ENCODE peak calls at places on chromosome 18, in five cellular contexts. D is fibroblast of lung, U is NCI-H460, N is esophagus squamous epithelium, A is EL. V is an unnamed sample.

GRCh38 chr18:62347091-62347506 is 22.0 kb downstream of the TNFRSF11A start:
- DNase-seq in D (no peak), N (no peak), U (no peak), A (no peak), V (no peak)

GRCh38 chr18:3380384-3380961 is 69.5 kb upstream of the TGIF1 start:
- DNase-seq in A (peak; percentile 47), U (peak; percentile 43), N (no peak), D (peak; percentile 85), V (no peak)

GRCh38 chr18:74124642-74125041 is 23.0 kb downstream of the FBXO15 start:
- DNase-seq in N (no peak), U (no peak), D (no peak), A (no peak), V (no peak)

GRCh38 chr18:35479911-35480586 is 17.7 kb downstream of the INO80C start:
- DNase-seq in N (no peak), U (no peak), D (no peak), A (no peak), V (no peak)

GRCh38 chr18:46731316-46731715 is 25.5 kb downstream of the ST8SIA5 start:
- DNase-seq in U (no peak), D (no peak), A (no peak), N (no peak), V (no peak)

GRCh38 chr18:47758000-47758399 is 172.5 kb downstream of the SMAD2 start:
- DNase-seq in A (no peak), D (no peak), U (no peak), N (no peak), V (no peak)

GRCh38 chr18:74278058-74278457 is 13.7 kb downstream of the CYB5A start:
- DNase-seq in A (no peak), N (no peak), U (no peak), D (no peak), V (no peak)

GRCh38 chr18:4284528-4284927 is 170.6 kb downstream of the DLGAP1 start:
- DNase-seq in N (no peak), U (no peak), D (no peak), A (no peak), V (no peak)

GRCh38 chr18:67599277-67599676 is 82.8 kb upstream of the DSEL start:
- DNase-seq in D (peak; percentile 56), U (no peak), N (no peak), A (peak; percentile 75), V (no peak)